ENCODE peak calls at places on chromosomes 2 and 18, in eight cellular contexts. One of them, this sample, is unnamed.

GRCh38 chr2:226211439-226211838 is 588.2 kb downstream of the IRS1 start:
- DNase-seq in aorta: no peak
- DNase-seq in A549: no peak
- DNase-seq in cerebellar cortex: no peak
- DNase-seq in adipocyte: peak
- DNase-seq in iPS-NIHi11: no peak
- DNase-seq in HepG2: no peak
- DNase-seq in heart left ventricle: no peak
- DNase-seq in this sample: no peak

GRCh38 chr18:3002766-3003165 is 10.2 kb downstream of the LPIN2 start:
- DNase-seq in aorta: no peak
- DNase-seq in A549: no peak
- DNase-seq in cerebellar cortex: no peak
- DNase-seq in adipocyte: no peak
- DNase-seq in iPS-NIHi11: no peak
- DNase-seq in HepG2: peak
- DNase-seq in heart left ventricle: no peak
- DNase-seq in this sample: no peak

GRCh38 chr2:176118606-176119370 is 2.2 kb downstream of the HOXD10 start:
- DNase-seq in aorta: no peak
- DNase-seq in A549: peak
- DNase-seq in cerebellar cortex: peak
- DNase-seq in adipocyte: no peak
- DNase-seq in iPS-NIHi11: no peak
- DNase-seq in HepG2: peak
- DNase-seq in heart left ventricle: no peak
- DNase-seq in this sample: peak

GRCh38 chr2:136131484-136131960 is 13.6 kb upstream of the CXCR4 start:
- DNase-seq in aorta: no peak
- DNase-seq in A549: no peak
- DNase-seq in cerebellar cortex: no peak
- DNase-seq in adipocyte: no peak
- DNase-seq in iPS-NIHi11: no peak
- DNase-seq in HepG2: no peak
- DNase-seq in heart left ventricle: no peak
- DNase-seq in this sample: no peak

GRCh38 chr2:112198780-112199179 is 56.1 kb downstream of the ZC3H8 start:
- DNase-seq in aorta: no peak
- DNase-seq in A549: no peak
- DNase-seq in cerebellar cortex: peak
- DNase-seq in adipocyte: no peak
- DNase-seq in iPS-NIHi11: no peak
- DNase-seq in HepG2: no peak
- DNase-seq in heart left ventricle: no peak
- DNase-seq in this sample: no peak

GRCh38 chr2:239746847-239747246 is 278.3 kb downstream of the NDUFA10 start:
- DNase-seq in aorta: no peak
- DNase-seq in A549: no peak
- DNase-seq in cerebellar cortex: no peak
- DNase-seq in adipocyte: no peak
- DNase-seq in iPS-NIHi11: no peak
- DNase-seq in HepG2: no peak
- DNase-seq in heart left ventricle: no peak
- DNase-seq in this sample: no peak

GRCh38 chr2:212618636-212619035 is 80.0 kb upstream of the ERBB4 start:
- DNase-seq in aorta: no peak
- DNase-seq in A549: no peak
- DNase-seq in cerebellar cortex: no peak
- DNase-seq in adipocyte: peak
- DNase-seq in iPS-NIHi11: no peak
- DNase-seq in HepG2: no peak
- DNase-seq in heart left ventricle: no peak
- DNase-seq in this sample: no peak

GRCh38 chr2:109381327-109381820 is 232.4 kb downstream of the SEPTIN10 start:
- DNase-seq in aorta: no peak
- DNase-seq in A549: no peak
- DNase-seq in cerebellar cortex: no peak
- DNase-seq in adipocyte: no peak
- DNase-seq in iPS-NIHi11: no peak
- DNase-seq in HepG2: no peak
- DNase-seq in heart left ventricle: no peak
- DNase-seq in this sample: peak

GRCh38 chr2:210038078-210038477 is 35.6 kb downstream of the RPE start:
- DNase-seq in aorta: no peak
- DNase-seq in A549: no peak
- DNase-seq in cerebellar cortex: no peak
- DNase-seq in adipocyte: no peak
- DNase-seq in iPS-NIHi11: no peak
- DNase-seq in HepG2: no peak
- DNase-seq in heart left ventricle: no peak
- DNase-seq in this sample: no peak

GRCh38 chr2:184596819-184597411 is 1.4 kb upstream of the ZNF804A start:
- DNase-seq in aorta: no peak
- DNase-seq in A549: no peak
- DNase-seq in cerebellar cortex: peak
- DNase-seq in adipocyte: peak
- DNase-seq in iPS-NIHi11: no peak
- DNase-seq in HepG2: peak
- DNase-seq in heart left ventricle: no peak
- DNase-seq in this sample: no peak

GRCh38 chr2:127044165-127044718 is 62.7 kb downstream of the BIN1 start:
- DNase-seq in aorta: no peak
- DNase-seq in A549: no peak
- DNase-seq in cerebellar cortex: no peak
- DNase-seq in adipocyte: no peak
- DNase-seq in iPS-NIHi11: no peak
- DNase-seq in HepG2: no peak
- DNase-seq in heart left ventricle: no peak
- DNase-seq in this sample: no peak

GRCh38 chr2:79437416-79438281 is 75.2 kb upstream of the CTNNA2 start:
- DNase-seq in aorta: no peak
- DNase-seq in A549: no peak
- DNase-seq in cerebellar cortex: no peak
- DNase-seq in adipocyte: no peak
- DNase-seq in iPS-NIHi11: peak
- DNase-seq in HepG2: no peak
- DNase-seq in heart left ventricle: no peak
- DNase-seq in this sample: no peak

GRCh38 chr2:63663013-63663864 is 74.5 kb downstream of the MDH1 start:
- DNase-seq in aorta: no peak
- DNase-seq in A549: no peak
- DNase-seq in cerebellar cortex: no peak
- DNase-seq in adipocyte: no peak
- DNase-seq in iPS-NIHi11: no peak
- DNase-seq in HepG2: no peak
- DNase-seq in heart left ventricle: no peak
- DNase-seq in this sample: no peak

GRCh38 chr2:127413782-127414743 is 4.2 kb upstream of the PROC start:
- DNase-seq in aorta: no peak
- DNase-seq in A549: no peak
- DNase-seq in cerebellar cortex: no peak
- DNase-seq in adipocyte: peak
- DNase-seq in iPS-NIHi11: no peak
- DNase-seq in HepG2: peak
- DNase-seq in heart left ventricle: no peak
- DNase-seq in this sample: no peak

GRCh38 chr2:72325592-72326422 is 178.1 kb upstream of the CYP26B1 start:
- DNase-seq in aorta: no peak
- DNase-seq in A549: peak
- DNase-seq in cerebellar cortex: no peak
- DNase-seq in adipocyte: no peak
- DNase-seq in iPS-NIHi11: peak
- DNase-seq in HepG2: peak
- DNase-seq in heart left ventricle: no peak
- DNase-seq in this sample: peak

GRCh38 chr18:76445275-76445674 is 49.8 kb downstream of the ZNF516 start:
- DNase-seq in aorta: no peak
- DNase-seq in A549: peak
- DNase-seq in cerebellar cortex: no peak
- DNase-seq in adipocyte: peak
- DNase-seq in iPS-NIHi11: no peak
- DNase-seq in HepG2: no peak
- DNase-seq in heart left ventricle: no peak
- DNase-seq in this sample: no peak

GRCh38 chr2:120791243-120791960 is 55.7 kb downstream of the GLI2 start:
- DNase-seq in aorta: no peak
- DNase-seq in A549: no peak
- DNase-seq in cerebellar cortex: no peak
- DNase-seq in adipocyte: no peak
- DNase-seq in iPS-NIHi11: no peak
- DNase-seq in HepG2: no peak
- DNase-seq in heart left ventricle: no peak
- DNase-seq in this sample: no peak

GRCh38 chr2:70557171-70557838 is 3.7 kb upstream of the TGFA start:
- DNase-seq in aorta: no peak
- DNase-seq in A549: no peak
- DNase-seq in cerebellar cortex: no peak
- DNase-seq in adipocyte: no peak
- DNase-seq in iPS-NIHi11: peak
- DNase-seq in HepG2: peak
- DNase-seq in heart left ventricle: no peak
- DNase-seq in this sample: no peak

GRCh38 chr18:36025025-36025424 is 42.3 kb downstream of the RPRD1A start:
- DNase-seq in aorta: no peak
- DNase-seq in A549: no peak
- DNase-seq in cerebellar cortex: no peak
- DNase-seq in adipocyte: no peak
- DNase-seq in iPS-NIHi11: no peak
- DNase-seq in HepG2: no peak
- DNase-seq in heart left ventricle: no peak
- DNase-seq in this sample: no peak

GRCh38 chr2:109457366-109457765 is 156.4 kb downstream of the SEPTIN10 start:
- DNase-seq in aorta: no peak
- DNase-seq in A549: no peak
- DNase-seq in cerebellar cortex: no peak
- DNase-seq in adipocyte: no peak
- DNase-seq in iPS-NIHi11: no peak
- DNase-seq in HepG2: no peak
- DNase-seq in heart left ventricle: no peak
- DNase-seq in this sample: no peak

GRCh38 chr2:85058619-85058941 is 74.6 kb upstream of the TCF7L1 start:
- DNase-seq in aorta: no peak
- DNase-seq in A549: no peak
- DNase-seq in cerebellar cortex: no peak
- DNase-seq in adipocyte: no peak
- DNase-seq in iPS-NIHi11: no peak
- DNase-seq in HepG2: peak
- DNase-seq in heart left ventricle: no peak
- DNase-seq in this sample: no peak

GRCh38 chr2:112151701-112152440 is 13.7 kb downstream of the FBLN7 start:
- DNase-seq in aorta: no peak
- DNase-seq in A549: no peak
- DNase-seq in cerebellar cortex: no peak
- DNase-seq in adipocyte: no peak
- DNase-seq in iPS-NIHi11: no peak
- DNase-seq in HepG2: no peak
- DNase-seq in heart left ventricle: no peak
- DNase-seq in this sample: no peak

GRCh38 chr18:37578886-37579513 is 13.4 kb upstream of the CELF4 start:
- DNase-seq in aorta: no peak
- DNase-seq in A549: peak
- DNase-seq in cerebellar cortex: peak
- DNase-seq in adipocyte: peak
- DNase-seq in iPS-NIHi11: no peak
- DNase-seq in HepG2: peak
- DNase-seq in heart left ventricle: no peak
- DNase-seq in this sample: no peak

GRCh38 chr2:144198116-144198515 is 321.8 kb downstream of the ZEB2 start:
- DNase-seq in aorta: no peak
- DNase-seq in A549: no peak
- DNase-seq in cerebellar cortex: no peak
- DNase-seq in adipocyte: no peak
- DNase-seq in iPS-NIHi11: no peak
- DNase-seq in HepG2: peak
- DNase-seq in heart left ventricle: no peak
- DNase-seq in this sample: no peak

GRCh38 chr2:216281316-216281715 is 91.0 kb downstream of the MARCHF4 start:
- DNase-seq in aorta: no peak
- DNase-seq in A549: no peak
- DNase-seq in cerebellar cortex: no peak
- DNase-seq in adipocyte: no peak
- DNase-seq in iPS-NIHi11: no peak
- DNase-seq in HepG2: no peak
- DNase-seq in heart left ventricle: no peak
- DNase-seq in this sample: peak

GRCh38 chr18:50372743-50373142 is 2.1 kb upstream of the SKA1 start:
- DNase-seq in aorta: no peak
- DNase-seq in A549: no peak
- DNase-seq in cerebellar cortex: no peak
- DNase-seq in adipocyte: no peak
- DNase-seq in iPS-NIHi11: no peak
- DNase-seq in HepG2: no peak
- DNase-seq in heart left ventricle: no peak
- DNase-seq in this sample: no peak

GRCh38 chr2:232293191-232293590 is 85.4 kb upstream of the ALPP start:
- DNase-seq in aorta: no peak
- DNase-seq in A549: no peak
- DNase-seq in cerebellar cortex: no peak
- DNase-seq in adipocyte: no peak
- DNase-seq in iPS-NIHi11: peak
- DNase-seq in HepG2: no peak
- DNase-seq in heart left ventricle: no peak
- DNase-seq in this sample: no peak

GRCh38 chr2:170466632-170467031 is 248.5 kb upstream of the SP5 start:
- DNase-seq in aorta: no peak
- DNase-seq in A549: no peak
- DNase-seq in cerebellar cortex: no peak
- DNase-seq in adipocyte: no peak
- DNase-seq in iPS-NIHi11: no peak
- DNase-seq in HepG2: no peak
- DNase-seq in heart left ventricle: no peak
- DNase-seq in this sample: no peak

GRCh38 chr2:219737270-219737691 is 109.9 kb downstream of the SLC4A3 start:
- DNase-seq in aorta: no peak
- DNase-seq in A549: peak
- DNase-seq in cerebellar cortex: peak
- DNase-seq in adipocyte: peak
- DNase-seq in iPS-NIHi11: peak
- DNase-seq in HepG2: no peak
- DNase-seq in heart left ventricle: peak
- DNase-seq in this sample: no peak

GRCh38 chr2:43333656-43334144 is 107.3 kb upstream of the ZFP36L2 start:
- DNase-seq in aorta: no peak
- DNase-seq in A549: no peak
- DNase-seq in cerebellar cortex: no peak
- DNase-seq in adipocyte: peak
- DNase-seq in iPS-NIHi11: no peak
- DNase-seq in HepG2: no peak
- DNase-seq in heart left ventricle: no peak
- DNase-seq in this sample: no peak

GRCh38 chr2:196171946-196172345 is 568 bp upstream of the STK17B start:
- DNase-seq in aorta: no peak
- DNase-seq in A549: no peak
- DNase-seq in cerebellar cortex: peak
- DNase-seq in adipocyte: no peak
- DNase-seq in iPS-NIHi11: no peak
- DNase-seq in HepG2: no peak
- DNase-seq in heart left ventricle: no peak
- DNase-seq in this sample: no peak

GRCh38 chr18:50806208-50806616 is 13.6 kb downstream of the MRO start:
- DNase-seq in aorta: peak
- DNase-seq in A549: no peak
- DNase-seq in cerebellar cortex: no peak
- DNase-seq in adipocyte: no peak
- DNase-seq in iPS-NIHi11: no peak
- DNase-seq in HepG2: peak
- DNase-seq in heart left ventricle: peak
- DNase-seq in this sample: peak

GRCh38 chr2:39737661-39738060 is 41.4 kb downstream of the THUMPD2 start:
- DNase-seq in aorta: peak
- DNase-seq in A549: no peak
- DNase-seq in cerebellar cortex: no peak
- DNase-seq in adipocyte: peak
- DNase-seq in iPS-NIHi11: peak
- DNase-seq in HepG2: no peak
- DNase-seq in heart left ventricle: no peak
- DNase-seq in this sample: peak

GRCh38 chr2:168194784-168195522 is 52.4 kb downstream of the STK39 start:
- DNase-seq in aorta: no peak
- DNase-seq in A549: no peak
- DNase-seq in cerebellar cortex: no peak
- DNase-seq in adipocyte: peak
- DNase-seq in iPS-NIHi11: no peak
- DNase-seq in HepG2: no peak
- DNase-seq in heart left ventricle: no peak
- DNase-seq in this sample: no peak